ENCODE peak calls at places on chromosomes 13 and 19, in nine cellular contexts. N, O, S, R, B, K, M, H and G are unnamed samples.
A peak's percentile ranks its signal among the peaks of the same experiment; 100 is the strongest.

GRCh38 chr19:16259385-16260159 is 61.9 kb downstream of the AP1M1 start:
- DNase-seq in N (no peak), O (no peak), S (no peak), R (no peak), B (no peak), K (no peak), M (no peak), H (no peak), G (no peak)

GRCh38 chr13:113110852-113111315 is 5.3 kb downstream of the F7 start:
- DNase-seq in N (no peak), O (no peak), S (no peak), R (peak; percentile 19), B (no peak), K (peak; percentile 22), M (no peak), H (no peak), G (no peak)

GRCh38 chr13:23384111-23384510 is 49.4 kb downstream of the SACS start:
- DNase-seq in N (no peak), O (no peak), S (no peak), R (no peak), B (no peak), K (no peak), M (peak; percentile 70), H (peak; percentile 71), G (peak; percentile 86)

GRCh38 chr13:27797228-27797624 is 4.9 kb downstream of the GSX1 start:
- DNase-seq in N (no peak), O (peak; percentile 80), S (no peak), R (no peak), B (peak; percentile 95), K (no peak), M (peak; percentile 5), H (no peak), G (peak; percentile 20)

GRCh38 chr13:113671066-113672001 is 4.3 kb downstream of the GRK1 start:
- DNase-seq in N (no peak), O (no peak), S (no peak), R (peak; percentile 39), B (no peak), K (peak; percentile 44), M (no peak), H (no peak), G (no peak)

GRCh38 chr19:58429745-58430144 is 10.2 kb downstream of the ZNF132 start:
- DNase-seq in N (no peak), O (no peak), S (no peak), R (no peak), B (no peak), K (no peak), M (no peak), H (no peak), G (peak; percentile 64)

GRCh38 chr19:10551698-10552301 is 8.1 kb downstream of the ATG4D start:
- DNase-seq in N (no peak), O (no peak), S (peak; percentile 33), R (no peak), B (peak; percentile 69), K (no peak), M (no peak), H (no peak), G (peak; percentile 62)

GRCh38 chr19:29665826-29666633 is 769 bp downstream of the PLEKHF1 start:
- DNase-seq in N (no peak), O (peak; percentile 71), S (no peak), R (peak; percentile 47), B (peak; percentile 90), K (peak; percentile 52), M (peak; percentile 11), H (no peak), G (no peak)

GRCh38 chr13:107457686-107458085 is 757.6 kb downstream of the LIG4 start:
- DNase-seq in N (no peak), O (no peak), S (no peak), R (no peak), B (no peak), K (no peak), M (no peak), H (no peak), G (no peak)

GRCh38 chr13:53460776-53461175 is 432.2 kb downstream of the OLFM4 start:
- DNase-seq in N (no peak), O (no peak), S (no peak), R (no peak), B (no peak), K (no peak), M (no peak), H (no peak), G (no peak)

DNA sequence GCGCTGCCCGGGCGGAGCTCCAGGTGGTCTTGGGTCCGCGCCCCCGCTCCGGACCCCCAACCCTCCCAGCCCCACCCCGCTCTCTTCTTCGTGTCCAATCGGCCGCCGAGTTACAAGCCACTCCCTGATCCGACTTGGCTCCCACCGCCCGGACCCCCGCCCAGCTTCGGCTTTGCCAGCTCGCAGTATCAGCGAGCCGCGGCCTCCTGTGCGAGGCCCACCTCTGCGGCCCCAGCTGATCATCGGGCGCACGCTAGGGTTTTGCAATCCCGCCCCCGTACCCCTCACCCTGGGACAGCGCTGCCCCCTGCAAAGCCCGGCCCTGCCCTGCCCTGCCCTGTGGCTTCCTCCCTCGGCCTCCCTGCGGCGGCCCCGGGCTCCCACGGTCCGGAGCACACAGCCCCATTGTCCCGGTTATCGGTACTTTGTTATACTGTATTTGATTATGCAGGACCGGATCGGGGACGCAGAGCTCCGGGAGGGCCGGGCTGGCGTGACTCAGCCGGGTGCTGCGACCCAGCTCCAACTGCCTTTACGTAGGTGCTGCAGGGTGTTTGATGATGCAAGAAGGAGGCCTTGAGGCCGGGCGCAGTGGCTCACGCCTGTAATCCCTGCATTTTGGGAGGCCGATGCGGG is 597 bp upstream of the LPAR2 start:
- DNase-seq in N (no peak), O (peak; percentile 90), S (peak; percentile 61), R (peak; percentile 72), B (peak; percentile 96), K (peak; percentile 69), M (peak; percentile 58), H (no peak), G (peak; percentile 82)
- H3K4me3 ChIP-seq in N (peak overlapping the region; percentile 37), O (peak overlapping the region; percentile 73), S (peak overlapping the region; percentile 67), R (peak overlapping the region; percentile 64), B (peak overlapping the region; percentile 82), K (peak overlapping the region; percentile 65), M (peak overlapping the region; percentile 45), H (peak overlapping the region; percentile 55), G (peak overlapping the region; percentile 66)

DNA sequence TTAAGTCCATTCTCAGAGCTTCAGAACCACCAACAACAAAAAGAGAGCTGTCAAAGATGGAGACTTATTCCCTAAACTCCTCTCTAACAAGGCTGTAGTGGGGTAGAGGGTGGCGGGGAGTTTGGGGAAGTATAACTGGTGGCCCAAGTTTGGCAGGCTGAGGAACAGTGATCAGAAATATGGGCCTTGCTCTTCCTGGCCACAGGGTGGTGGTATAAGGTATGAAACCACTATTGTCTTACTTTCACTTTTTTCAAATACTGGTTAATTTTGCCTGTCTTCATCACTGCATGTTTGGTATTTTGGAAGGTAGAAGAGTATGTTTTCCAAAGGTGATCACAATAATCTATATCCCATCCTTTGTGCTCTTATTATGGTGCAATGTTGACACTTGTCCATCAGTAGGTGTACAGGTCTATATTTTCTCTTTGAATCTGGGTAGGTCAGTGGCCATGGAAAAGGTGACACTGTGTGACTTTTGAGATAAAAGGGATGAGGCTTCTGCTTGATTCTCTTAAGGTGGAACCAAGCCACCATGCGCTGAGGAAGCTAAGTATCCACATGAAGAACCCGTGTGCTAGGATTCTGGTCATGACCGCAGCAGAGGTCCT is 23.2 kb upstream of the GPC5 start:
- DNase-seq in N (no peak), O (no peak), S (no peak), R (no peak), B (peak; percentile 51), K (no peak), M (no peak), H (no peak), G (no peak)
- TF ChIP-seq CTCF in N (peak; percentile 53), O (peak; percentile 58), S (peak; percentile 55), R (peak; percentile 54), B (peak; percentile 69), K (no peak), M (peak; percentile 75), H (peak; percentile 62), G (peak; percentile 39)

DNA sequence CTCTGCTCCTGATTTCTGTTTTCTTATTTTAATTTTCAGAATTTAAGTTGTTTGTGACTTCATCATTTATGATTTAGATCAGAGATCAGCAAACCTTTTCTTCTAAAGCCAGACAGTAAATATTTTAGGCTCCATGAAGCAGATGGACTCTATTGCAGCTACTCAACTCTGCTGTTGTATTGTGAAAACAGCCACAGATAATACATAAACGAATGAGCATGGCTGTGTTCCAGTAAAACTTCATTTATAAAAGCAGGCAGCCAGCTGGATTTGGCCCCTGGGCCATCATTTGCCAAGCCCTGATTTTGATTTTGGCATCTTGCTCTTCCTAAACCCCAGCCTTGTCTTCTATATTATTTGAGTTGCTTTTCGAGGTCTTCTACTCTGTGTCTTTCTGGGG is 41.2 kb downstream of the RNASEH2B start:
- DNase-seq in N (no peak), O (no peak), S (no peak), R (no peak), B (no peak), K (no peak), M (no peak), H (no peak), G (no peak)
- H3K36me3 ChIP-seq in N (no peaks in the 10 kb centered on the region), O (no peaks in the 10 kb centered on the region), S (no peaks in the 10 kb centered on the region), R (peaks cover 20% of the 10 kb centered on the region), B (no peaks in the 10 kb centered on the region), K (no peaks in the 10 kb centered on the region), M (no peaks in the 10 kb centered on the region), H (no peaks in the 10 kb centered on the region), G (no peaks in the 10 kb centered on the region)

DNA sequence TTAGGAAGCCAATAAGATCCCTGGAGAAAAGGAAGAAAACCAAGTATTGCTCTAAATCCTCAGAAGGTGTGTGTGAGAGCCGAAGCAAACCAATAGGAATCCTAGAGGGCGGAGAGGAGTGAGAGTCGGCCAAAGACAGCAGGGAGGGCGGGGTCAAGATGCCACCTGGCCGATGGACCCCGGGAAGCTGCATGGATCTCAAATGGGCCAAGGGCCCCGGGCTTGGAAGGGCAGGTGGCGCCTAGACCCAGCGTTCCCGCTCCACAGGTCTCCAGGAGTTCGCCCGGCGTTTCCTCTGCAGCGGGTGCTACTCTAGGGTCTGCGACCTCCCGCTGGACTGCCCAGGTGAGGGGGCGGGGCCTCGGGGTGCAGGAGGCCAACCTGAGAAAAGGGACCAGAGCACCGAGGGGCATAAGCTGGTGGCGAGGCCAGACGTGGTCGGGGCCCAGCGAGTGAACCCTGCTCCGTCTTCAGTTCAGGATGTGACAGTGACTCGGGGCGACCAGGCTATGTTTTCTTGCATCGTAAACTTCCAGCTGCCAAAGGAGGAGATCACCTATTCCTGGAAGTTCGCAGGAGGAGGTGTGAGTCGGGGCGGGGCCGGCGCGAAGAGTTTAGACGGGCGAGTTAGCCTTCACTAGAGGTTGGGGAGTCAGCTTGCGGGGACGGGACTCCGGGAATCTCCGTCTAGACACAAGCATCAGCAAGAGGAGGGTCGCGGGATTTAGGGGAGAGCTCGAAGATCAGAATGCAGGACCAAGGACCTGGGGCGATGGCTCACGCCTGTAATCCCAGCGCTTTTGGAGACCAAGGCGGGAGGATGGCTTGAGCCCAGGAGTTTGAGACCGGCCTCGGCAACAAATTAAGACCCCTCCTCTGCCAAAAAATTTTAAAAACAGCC is 9.9 kb downstream of the SPACA6 start:
- DNase-seq in N (no peak), O (peak; percentile 81), S (no peak), R (peak; percentile 64), B (peak; percentile 94), K (peak; percentile 66), M (no peak), H (no peak), G (peak; percentile 41)
- H3K4me3 ChIP-seq in N (no peak overlapping the region), O (peak overlapping the region; percentile 75), S (no peak overlapping the region), R (peak overlapping the region; percentile 82), B (peak overlapping the region; percentile 66), K (peak overlapping the region; percentile 84), M (no peak overlapping the region), H (no peak overlapping the region), G (peak overlapping the region; percentile 25)

GRCh38 chr13:100809856-100810255 is 135.3 kb upstream of the TMTC4 start:
- DNase-seq in N (no peak), O (no peak), S (no peak), R (no peak), B (no peak), K (no peak), M (no peak), H (no peak), G (no peak)
- TF ChIP-seq CTCF in N (no peak), O (no peak), S (no peak), R (no peak), B (no peak), K (no peak), M (no peak), H (no peak), G (no peak)

GRCh38 chr13:38875186-38875875 is 115.3 kb downstream of the STOML3 start:
- DNase-seq in N (no peak), O (no peak), S (no peak), R (no peak), B (no peak), K (no peak), M (no peak), H (no peak), G (no peak)
- H3K36me3 ChIP-seq in N (no peaks in the 10 kb centered on the region), O (peaks cover 3% of the 10 kb centered on the region), S (no peaks in the 10 kb centered on the region), R (peaks cover 7% of the 10 kb centered on the region), B (no peaks in the 10 kb centered on the region), K (no peaks in the 10 kb centered on the region), M (no peaks in the 10 kb centered on the region), H (no peaks in the 10 kb centered on the region), G (no peaks in the 10 kb centered on the region)